ENCODE peak calls at places on chromosomes 12 and 14, in seven cellular contexts. W is heart right ventricle; F is stimulated activated naive CD8-positive, alpha-beta T cell treated with anti-CD3 and anti-CD28 coated beads, Interleukin-15, amount 100 ng/mL, for 72 hours; C is nucleus accumbens; R is A549; G is left ventricle myocardium superior; D is stimulated activated CD4-positive, alpha-beta T cell treated with anti-CD3 and anti-CD28 coated beads, Interleukin-15, amount 100 ng/mL, for 1 hour. T is an unnamed sample.

GRCh38 chr12:122006186-122006926 is 15.3 kb upstream of the BCL7A start:
- DNase-seq in F (no peak), G (no peak), D (no peak), W (no peak), C (no peak), R (no peak), T (no peak)

GRCh38 chr12:130162267-130162666 is at the start of gene FZD10:
- DNase-seq in G (peak), F (peak), R (no peak), D (no peak), C (no peak), W (peak), T (no peak)

GRCh38 chr14:86543531-86543930 is 1013.6 kb downstream of the FLRT2 start:
- DNase-seq in W (no peak), D (no peak), R (no peak), G (no peak), F (no peak), C (no peak), T (no peak)

GRCh38 chr14:69354383-69355154 is 43.5 kb downstream of the ERH start:
- DNase-seq in R (no peak), W (no peak), D (peak), G (no peak), C (no peak), F (peak), T (peak)

GRCh38 chr14:51552768-51553426 is 98.8 kb upstream of the FRMD6 start:
- DNase-seq in R (peak), D (no peak), W (no peak), F (no peak), G (no peak), C (no peak), T (no peak)

GRCh38 chr12:109763201-109763841 is 49.7 kb downstream of the FAM222A start:
- DNase-seq in R (peak), C (no peak), G (peak), D (no peak), F (no peak), W (no peak), T (no peak)

GRCh38 chr12:7369274-7369729 is 65.4 kb downstream of the ACSM4 start:
- DNase-seq in W (peak), F (no peak), G (peak), D (no peak), R (no peak), C (no peak), T (peak)

GRCh38 chr12:11707535-11707934 is 58.1 kb downstream of the ETV6 start:
- DNase-seq in F (no peak), D (no peak), G (peak), C (no peak), W (peak), R (no peak), T (no peak)

GRCh38 chr12:45615268-45615667 is 114.2 kb upstream of the ARID2 start:
- DNase-seq in F (no peak), D (no peak), W (no peak), C (no peak), G (no peak), R (peak), T (no peak)

GRCh38 chr12:89390802-89391673 is 38.7 kb upstream of the DUSP6 start:
- DNase-seq in C (no peak), W (no peak), R (peak), F (no peak), G (no peak), D (no peak), T (no peak)

GRCh38 chr12:90945070-90945649 is 9.8 kb downstream of the CCER1 start:
- DNase-seq in F (no peak), R (peak), W (no peak), C (no peak), D (no peak), G (no peak), T (no peak)

GRCh38 chr12:1176191-1176590 is 185.2 kb downstream of the ERC1 start:
- DNase-seq in G (no peak), D (no peak), W (no peak), F (no peak), R (no peak), C (no peak), T (no peak)

GRCh38 chr14:30528119-30528518 is 30.8 kb upstream of the G2E3 start:
- DNase-seq in C (no peak), G (no peak), D (no peak), W (no peak), R (no peak), F (no peak), T (no peak)

GRCh38 chr12:29286081-29286800 is 94.7 kb downstream of the ERGIC2 start:
- DNase-seq in D (no peak), G (no peak), F (no peak), C (no peak), W (no peak), R (no peak), T (no peak)

GRCh38 chr12:49762468-49762847 is 21.1 kb downstream of the TMBIM6 start:
- DNase-seq in R (no peak), W (no peak), G (no peak), D (no peak), F (peak), C (no peak), T (no peak)

GRCh38 chr14:28300356-28300755 is 466.2 kb upstream of the FOXG1 start:
- DNase-seq in W (no peak), C (no peak), G (no peak), D (no peak), F (no peak), R (no peak), T (no peak)

GRCh38 chr12:19323768-19324167 is 115.5 kb upstream of the AEBP2 start:
- DNase-seq in D (no peak), F (no peak), C (no peak), G (no peak), R (no peak), W (no peak), T (no peak)

GRCh38 chr14:66105819-66106218 is 380.4 kb upstream of the CCDC196 start:
- DNase-seq in F (no peak), R (no peak), D (no peak), G (no peak), C (no peak), W (no peak), T (no peak)

GRCh38 chr14:55587847-55588246 is 7.8 kb downstream of the KTN1 start:
- DNase-seq in C (no peak), F (no peak), G (no peak), D (no peak), W (no peak), R (no peak), T (no peak)

GRCh38 chr12:78711954-78712353 is 152.6 kb upstream of the SYT1 start:
- DNase-seq in F (no peak), W (no peak), C (no peak), D (no peak), G (no peak), R (no peak), T (no peak)

GRCh38 chr12:125528300-125528699 is 463.1 kb downstream of the AACS start:
- DNase-seq in W (no peak), R (no peak), D (no peak), G (no peak), C (peak), F (no peak), T (no peak)

GRCh38 chr12:51087818-51088217 is 4.4 kb upstream of the CSRNP2 start:
- DNase-seq in C (no peak), D (no peak), R (no peak), W (no peak), F (no peak), G (no peak), T (no peak)

GRCh38 chr12:16950041-16950677 is 344.2 kb upstream of the LMO3 start:
- DNase-seq in F (no peak), G (no peak), R (no peak), W (no peak), D (no peak), C (no peak), T (no peak)

GRCh38 chr14:63893701-63894458 is 41.1 kb downstream of the SYNE2 start:
- DNase-seq in F (no peak), R (peak), G (peak), C (no peak), D (no peak), W (peak), T (no peak)

GRCh38 chr12:106133136-106134087 is 5.3 kb downstream of the NUAK1 start:
- DNase-seq in F (no peak), R (peak), C (no peak), W (no peak), G (no peak), D (no peak), T (no peak)

GRCh38 chr12:98653866-98654493 is 8.9 kb downstream of the APAF1 start:
- DNase-seq in D (no peak), C (no peak), W (peak), G (no peak), F (no peak), R (peak), T (no peak)

GRCh38 chr14:45728448-45729225 is 475.6 kb upstream of the MIS18BP1 start:
- DNase-seq in C (no peak), R (no peak), W (no peak), F (no peak), G (no peak), D (no peak), T (no peak)

GRCh38 chr14:29039171-29039570 is 272.6 kb downstream of the FOXG1 start:
- DNase-seq in R (no peak), C (no peak), W (no peak), F (no peak), D (no peak), G (no peak), T (no peak)

GRCh38 chr12:68825569-68826217 is 17.7 kb downstream of the MDM2 start:
- DNase-seq in F (no peak), D (no peak), C (no peak), R (no peak), G (no peak), W (no peak), T (no peak)

GRCh38 chr12:108090107-108090899 is 38.8 kb upstream of the WSCD2 start:
- DNase-seq in F (no peak), R (no peak), W (no peak), D (no peak), G (no peak), C (no peak), T (no peak)

GRCh38 chr14:90114554-90114953 is 52.8 kb downstream of the KCNK13 start:
- DNase-seq in D (no peak), C (no peak), G (no peak), F (no peak), R (peak), W (no peak), T (no peak)

GRCh38 chr12:53205747-53206146 is 1.3 kb downstream of the ITGB7 start:
- DNase-seq in R (no peak), F (peak), G (no peak), D (no peak), W (no peak), C (no peak), T (peak)

GRCh38 chr12:20602671-20603402 is 92.3 kb upstream of the SLCO1C1 start:
- DNase-seq in G (no peak), C (no peak), D (no peak), F (no peak), R (peak), W (no peak), T (no peak)

GRCh38 chr14:69069020-69069421 is 83.9 kb downstream of the DCAF5 start:
- DNase-seq in R (peak), D (no peak), W (no peak), F (no peak), C (no peak), G (no peak), T (no peak)

GRCh38 chr12:2295941-2296461 is 243.2 kb downstream of the CACNA1C start:
- DNase-seq in C (no peak), F (no peak), G (no peak), D (no peak), R (peak), W (no peak), T (no peak)

GRCh38 chr12:124896461-124896860 is 18.0 kb downstream of the UBC start:
- DNase-seq in R (no peak), G (no peak), W (no peak), F (no peak), C (no peak), D (no peak), T (no peak)

GRCh38 chr12:104630230-104630670 is 173.5 kb downstream of the CHST11 start:
- DNase-seq in C (no peak), W (no peak), G (no peak), F (no peak), D (no peak), R (no peak), T (no peak)

GRCh38 chr12:77062846-77063461 is 2.4 kb downstream of the E2F7 start:
- DNase-seq in C (no peak), G (no peak), F (no peak), R (no peak), W (peak), D (no peak), T (no peak)